ENCODE peak calls at places on chromosome 7, in seven cellular contexts. X is SK-N-SH, Y is sigmoid colon, N is GM12878, W is HepG2, B is transverse colon, H is stomach. G is an unnamed sample.

GRCh38 chr7:19116121-19117080 is 1.0 kb downstream of the TWIST1 start:
- DNase-seq in X (peak), Y (peak), N (no peak), W (no peak), B (no peak), H (no peak), G (no peak)

GRCh38 chr7:126524967-126525366 is 727.8 kb downstream of the GRM8 start:
- DNase-seq in X (no peak), Y (no peak), N (no peak), W (no peak), B (no peak), H (no peak), G (no peak)

GRCh38 chr7:143003393-143004051 is 23.4 kb downstream of the OR9A2 start:
- DNase-seq in X (peak), Y (no peak), N (peak), W (peak), B (no peak), H (no peak), G (no peak)

GRCh38 chr7:354597-355470 is 64.9 kb downstream of the FOXL3 start:
- DNase-seq in X (no peak), Y (no peak), N (no peak), W (no peak), B (no peak), H (no peak), G (no peak)

GRCh38 chr7:36044096-36044892 is 108.8 kb upstream of the EEPD1 start:
- DNase-seq in X (no peak), Y (no peak), N (no peak), W (no peak), B (no peak), H (no peak), G (no peak)

GRCh38 chr7:139617074-139617473 is 93.6 kb downstream of the CLEC2L start:
- DNase-seq in X (no peak), Y (no peak), N (no peak), W (no peak), B (no peak), H (no peak), G (no peak)

GRCh38 chr7:45132708-45133320 is 21.3 kb upstream of the TBRG4 start:
- DNase-seq in X (no peak), Y (no peak), N (no peak), W (no peak), B (no peak), H (no peak), G (no peak)

GRCh38 chr7:90173127-90173844 is 19.0 kb downstream of the STEAP1 start:
- DNase-seq in X (no peak), Y (no peak), N (peak), W (peak), B (no peak), H (no peak), G (no peak)

GRCh38 chr7:46830-47140 is 145.6 kb upstream of the FAM20C start:
- DNase-seq in X (no peak), Y (no peak), N (no peak), W (no peak), B (peak), H (no peak), G (no peak)

GRCh38 chr7:128875523-128875948 is 12.9 kb downstream of the ATP6V1F start:
- DNase-seq in X (peak), Y (peak), N (no peak), W (no peak), B (no peak), H (no peak), G (no peak)

GRCh38 chr7:17725761-17726160 is 214.5 kb downstream of the SNX13 start:
- DNase-seq in X (no peak), Y (no peak), N (no peak), W (no peak), B (no peak), H (no peak), G (no peak)

DNA sequence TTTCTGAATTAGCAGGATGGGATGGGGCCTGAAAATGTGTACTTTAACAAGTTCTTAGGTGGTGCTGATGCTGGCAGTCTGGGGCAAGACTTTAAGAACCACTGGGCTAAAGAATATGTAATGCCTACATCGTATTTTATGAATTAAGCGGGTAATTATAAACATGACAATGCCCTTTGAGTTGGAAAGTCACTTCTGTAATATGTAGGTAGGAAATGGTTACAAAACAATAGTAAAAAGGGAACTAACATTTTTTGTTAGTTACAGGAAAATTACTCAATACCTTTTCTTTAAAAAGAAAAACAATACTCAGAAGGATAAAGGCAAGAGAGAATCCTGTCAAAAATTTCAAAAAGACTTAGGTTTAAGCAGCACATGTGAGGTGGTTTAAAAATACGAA is 48.3 kb upstream of the STEAP4 start:
- DNase-seq in X (no peak), Y (no peak), N (no peak), W (no peak), B (no peak), H (no peak), G (no peak)
- TF ChIP-seq POLR2AphosphoS5 in X (no peak), Y (no peak), N (no peak), W (no peak), B (no peak), H (no peak), G (no peak)

GRCh38 chr7:71220210-71220695 is 88.3 kb downstream of the GALNT17 start:
- DNase-seq in X (no peak), Y (no peak), N (no peak), W (no peak), B (no peak), H (no peak), G (no peak)
- TF ChIP-seq EP300 in X (no peak), Y (peak), N (no peak), W (no peak), B (peak), H (no peak), G (peak)

GRCh38 chr7:151868805-151869188 is 8.1 kb downstream of the PRKAG2 start:
- DNase-seq in X (no peak), Y (no peak), N (no peak), W (no peak), B (no peak), H (no peak), G (no peak)

GRCh38 chr7:151867912-151868804 is 8.8 kb downstream of the PRKAG2 start:
- DNase-seq in X (peak), Y (no peak), N (no peak), W (no peak), B (no peak), H (peak), G (no peak)

GRCh38 chr7:151871189-151871735 is 5.7 kb downstream of the PRKAG2 start:
- DNase-seq in X (no peak), Y (no peak), N (no peak), W (no peak), B (no peak), H (no peak), G (no peak)

GRCh38 chr7:151869968-151870918 is 6.7 kb downstream of the PRKAG2 start:
- DNase-seq in X (no peak), Y (no peak), N (no peak), W (no peak), B (no peak), H (no peak), G (no peak)

GRCh38 chr7:151869457-151869856 is 7.5 kb downstream of the PRKAG2 start:
- DNase-seq in X (no peak), Y (no peak), N (no peak), W (no peak), B (no peak), H (no peak), G (no peak)
- H3K27ac ChIP-seq in X (no peak), Y (peak), N (no peak), W (no peak), B (no peak), H (peak), G (no peak)

GRCh38 chr7:1458676-1459511 is at the start of gene MICALL2:
- DNase-seq in X (peak), Y (peak), N (no peak), W (peak), B (peak), H (peak), G (no peak)
- TF ChIP-seq POLR2AphosphoS5 in X (peak), Y (peak), N (peak), W (peak), B (peak), H (peak), G (peak)

DNA sequence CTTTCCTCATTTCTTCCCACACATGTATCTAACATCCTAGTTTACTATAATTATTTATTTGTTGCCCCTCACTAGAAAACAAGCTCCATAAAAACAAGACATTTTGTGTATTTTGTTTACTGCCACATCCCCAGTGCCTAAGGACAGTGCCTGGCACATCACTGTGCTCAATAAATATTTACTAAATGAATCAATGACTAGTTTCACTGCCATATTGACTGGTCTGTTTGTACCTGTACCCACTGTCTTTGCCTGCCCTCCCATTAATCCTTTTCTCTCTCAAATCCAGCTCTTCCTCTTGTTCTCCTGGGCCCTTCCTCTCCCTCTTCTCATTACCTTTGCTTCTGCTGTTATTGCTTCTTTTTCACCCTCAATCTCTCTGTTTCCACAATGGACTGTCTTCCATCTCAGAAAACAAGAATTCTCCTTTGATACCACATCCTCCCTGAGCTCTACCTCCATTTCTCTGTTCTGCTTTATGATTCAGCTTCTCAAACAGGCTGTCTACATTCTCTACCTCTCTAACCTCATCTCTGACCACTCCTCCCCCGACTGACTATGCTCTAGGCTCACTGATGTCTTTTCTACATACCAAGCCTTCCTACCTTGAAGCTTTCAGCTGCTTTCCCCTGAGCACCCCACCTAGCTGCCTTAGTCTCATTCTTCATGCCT is 8.3 kb upstream of the FAM133B start:
- DNase-seq in X (no peak), Y (no peak), N (no peak), W (no peak), B (no peak), H (no peak), G (no peak)
- TF ChIP-seq EP300 in X (no peak), Y (no peak), N (no peak), W (no peak), B (no peak), H (no peak), G (no peak)

DNA sequence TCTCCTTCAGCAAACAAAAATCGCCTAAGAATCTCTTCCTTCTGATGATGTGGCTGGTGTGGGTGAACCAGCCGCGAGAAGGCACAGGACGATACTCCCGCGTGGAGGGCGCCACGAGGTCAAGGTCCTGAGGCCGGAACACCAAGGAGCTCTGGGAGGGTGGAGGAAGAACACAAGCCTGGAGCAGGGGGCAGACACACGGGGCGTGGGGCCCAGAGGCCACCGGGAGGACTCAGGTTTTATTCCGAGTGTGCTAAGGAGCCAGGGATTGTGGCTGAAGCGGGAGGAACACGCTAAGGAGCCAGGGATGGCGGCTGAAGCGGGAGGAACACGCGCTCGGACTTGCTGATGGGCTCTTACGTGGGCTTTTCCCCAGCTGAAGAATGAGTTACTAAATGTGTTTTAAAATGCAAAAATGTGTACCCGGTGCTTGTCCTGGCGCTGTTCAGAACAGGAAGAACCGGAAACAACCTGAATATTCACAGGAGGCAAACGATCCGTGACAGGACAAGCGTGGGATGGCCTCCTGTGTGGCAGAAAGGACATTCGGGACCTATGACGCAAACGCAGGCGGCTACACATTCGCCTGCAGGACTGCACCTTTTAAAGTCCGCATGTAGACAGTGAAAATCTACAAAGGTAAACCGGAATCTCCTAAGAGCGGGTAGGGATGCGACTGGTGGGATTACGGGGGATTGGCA is 64.0 kb downstream of the MAD1L1 start:
- DNase-seq in X (peak), Y (no peak), N (no peak), W (no peak), B (no peak), H (no peak), G (no peak)
- H3K27ac ChIP-seq in X (no peak), Y (no peak), N (peak), W (no peak), B (no peak), H (no peak), G (no peak)

GRCh38 chr7:151410405-151411390 is 860 bp upstream of the WDR86 start:
- DNase-seq in X (peak), Y (peak), N (no peak), W (no peak), B (no peak), H (no peak), G (no peak)

GRCh38 chr7:151411551-151411950 is 1.7 kb upstream of the WDR86 start:
- DNase-seq in X (peak), Y (no peak), N (no peak), W (no peak), B (no peak), H (no peak), G (no peak)

GRCh38 chr7:151408498-151408838 is 1.4 kb downstream of the WDR86 start:
- DNase-seq in X (no peak), Y (no peak), N (no peak), W (no peak), B (no peak), H (no peak), G (no peak)

GRCh38 chr7:151408839-151409554 is 841 bp downstream of the WDR86 start:
- DNase-seq in X (peak), Y (peak), N (peak), W (peak), B (peak), H (no peak), G (no peak)

GRCh38 chr7:151409555-151410404 is at the start of gene WDR86:
- DNase-seq in X (peak), Y (peak), N (no peak), W (no peak), B (no peak), H (no peak), G (no peak)
- TF ChIP-seq POLR2AphosphoS5 in X (no peak), Y (no peak), N (no peak), W (no peak), B (no peak), H (no peak), G (no peak)

G was measured in esophagus muscularis mucosa.